ENCODE peak calls at places on chromosome 13, in five cellular contexts. N, K, W, M and S are unnamed samples.

GRCh38 chr13:38228322-38228721 is 121.3 kb upstream of the UFM1 start:
- DNase-seq in N (no peak), K (no peak), W (no peak), M (no peak), S (no peak)

GRCh38 chr13:37747071-37747612 is 122.4 kb downstream of the TRPC4 start:
- DNase-seq in N (no peak), K (no peak), W (no peak), M (no peak), S (no peak)

GRCh38 chr13:109743706-109744453 is 42.5 kb downstream of the IRS2 start:
- DNase-seq in N (peak), K (peak), W (peak), M (peak), S (no peak)

GRCh38 chr13:112226320-112227002 is 149.7 kb upstream of the SPACA7 start:
- DNase-seq in N (no peak), K (no peak), W (no peak), M (no peak), S (no peak)

GRCh38 chr13:90968510-90968909 is 379.0 kb upstream of the MIR17HG start:
- DNase-seq in N (no peak), K (peak), W (no peak), M (no peak), S (no peak)

GRCh38 chr13:94268661-94269060 is 210.8 kb downstream of the DCT start:
- DNase-seq in N (no peak), K (no peak), W (no peak), M (no peak), S (no peak)

GRCh38 chr13:51270606-51271005 is 48.4 kb downstream of the FAM124A start:
- DNase-seq in N (no peak), K (no peak), W (no peak), M (no peak), S (no peak)

GRCh38 chr13:33174980-33175379 is 110.6 kb downstream of the STARD13 start:
- DNase-seq in N (no peak), K (no peak), W (no peak), M (no peak), S (no peak)

GRCh38 chr13:95253033-95253432 is 48.2 kb downstream of the ABCC4 start:
- DNase-seq in N (no peak), K (no peak), W (no peak), M (no peak), S (no peak)

GRCh38 chr13:40982772-40983171 is 36.3 kb downstream of the ELF1 start:
- DNase-seq in N (peak), K (peak), W (no peak), M (peak), S (peak)

GRCh38 chr13:44667950-44668349 is 91.8 kb upstream of the TSC22D1 start:
- DNase-seq in N (no peak), K (no peak), W (no peak), M (no peak), S (no peak)

GRCh38 chr13:78067290-78067689 is 148.7 kb upstream of the EDNRB start:
- DNase-seq in N (no peak), K (no peak), W (no peak), M (no peak), S (no peak)

GRCh38 chr13:101523732-101524131 is 71.3 kb downstream of the ITGBL1 start:
- DNase-seq in N (no peak), K (no peak), W (no peak), M (no peak), S (no peak)

GRCh38 chr13:108877300-108877699 is 247.9 kb downstream of the MYO16 start:
- DNase-seq in N (no peak), K (no peak), W (no peak), M (no peak), S (no peak)

GRCh38 chr13:83815598-83815997 is 66.7 kb downstream of the SLITRK1 start:
- DNase-seq in N (no peak), K (no peak), W (no peak), M (no peak), S (no peak)

GRCh38 chr13:87677043-87677333 is 5.8 kb downstream of the SLITRK5 start:
- DNase-seq in N (no peak), K (no peak), W (no peak), M (no peak), S (no peak)

GRCh38 chr13:31898383-31899071 is 133.0 kb upstream of the FRY start:
- DNase-seq in N (no peak), K (no peak), W (no peak), M (no peak), S (no peak)

GRCh38 chr13:50130686-50131051 is 115.4 kb downstream of the KCNRG start:
- DNase-seq in N (peak), K (no peak), W (no peak), M (no peak), S (no peak)

GRCh38 chr13:40460116-40460515 is 206.3 kb downstream of the FOXO1 start:
- DNase-seq in N (no peak), K (no peak), W (no peak), M (no peak), S (no peak)

GRCh38 chr13:102091231-102091630 is 310.6 kb downstream of the FGF14 start:
- DNase-seq in N (no peak), K (no peak), W (no peak), M (no peak), S (no peak)

GRCh38 chr13:106096661-106097092 is 438.8 kb downstream of the EFNB2 start:
- DNase-seq in N (no peak), K (no peak), W (no peak), M (no peak), S (peak)

GRCh38 chr13:79990048-79990447 is 350.9 kb downstream of the SPRY2 start:
- DNase-seq in N (no peak), K (no peak), W (no peak), M (no peak), S (no peak)

GRCh38 chr13:107367258-107367657 is 799.3 kb upstream of the ARGLU1 start:
- DNase-seq in N (no peak), K (no peak), W (no peak), M (no peak), S (no peak)

GRCh38 chr13:41193919-41194824 is at the start of gene KBTBD7:
- DNase-seq in N (peak), K (peak), W (peak), M (peak), S (peak)

GRCh38 chr13:40549500-40550094 is 116.8 kb downstream of the FOXO1 start:
- DNase-seq in N (no peak), K (no peak), W (peak), M (no peak), S (no peak)

GRCh38 chr13:85659493-85659892 is 139.7 kb downstream of the SLITRK6 start:
- DNase-seq in N (no peak), K (no peak), W (no peak), M (no peak), S (no peak)

GRCh38 chr13:108897955-108898354 is 268.5 kb downstream of the MYO16 start:
- DNase-seq in N (no peak), K (no peak), W (no peak), M (no peak), S (no peak)

GRCh38 chr13:79662882-79663281 is 181.9 kb downstream of the NDFIP2 start:
- DNase-seq in N (peak), K (no peak), W (no peak), M (no peak), S (no peak)

GRCh38 chr13:87671031-87671823 is at the start of gene SLITRK5:
- DNase-seq in N (peak), K (peak), W (no peak), M (no peak), S (peak)

GRCh38 chr13:84049442-84049841 is 167.2 kb upstream of the SLITRK1 start:
- DNase-seq in N (no peak), K (no peak), W (no peak), M (no peak), S (no peak)

GRCh38 chr13:57557979-57558529 is 73.5 kb upstream of the PCDH17 start:
- DNase-seq in N (no peak), K (no peak), W (no peak), M (no peak), S (no peak)

GRCh38 chr13:80303225-80303811 is 37.6 kb downstream of the SPRY2 start:
- DNase-seq in N (no peak), K (no peak), W (no peak), M (no peak), S (no peak)

GRCh38 chr13:73952683-73953082 is 181.5 kb downstream of the KLF12 start:
- DNase-seq in N (no peak), K (no peak), W (no peak), M (no peak), S (no peak)

GRCh38 chr13:42211704-42212103 is 60.2 kb upstream of the AKAP11 start:
- DNase-seq in N (no peak), K (no peak), W (no peak), M (no peak), S (no peak)

GRCh38 chr13:30985637-30986205 is 53.3 kb downstream of the TEX26 start:
- DNase-seq in N (no peak), K (no peak), W (no peak), M (no peak), S (no peak)

GRCh38 chr13:24512208-24513068 is at the start of gene PARP4:
- DNase-seq in N (peak), K (peak), W (no peak), M (peak), S (peak)
- TF ChIP-seq POLR2A in N (peak), K (peak), W (peak), M (peak), S (peak)

DNA sequence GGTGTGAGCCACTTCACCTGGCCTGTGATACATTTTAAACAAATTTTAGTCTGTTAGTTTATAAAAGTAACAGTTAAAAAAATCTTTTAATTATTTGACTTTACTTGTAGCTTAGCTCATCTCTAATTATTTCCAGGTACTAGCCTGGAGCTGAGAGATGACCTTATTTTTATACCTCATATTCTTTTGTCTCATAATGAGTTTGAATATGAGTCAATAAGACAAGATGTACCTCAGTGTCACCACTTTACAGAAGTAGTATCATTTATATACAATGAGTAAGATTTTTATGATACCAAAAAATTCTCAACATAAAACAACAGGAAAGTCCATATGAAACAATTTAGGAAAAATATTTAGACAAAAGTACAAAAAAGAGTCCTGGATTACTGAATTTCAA is 21.3 kb upstream of the USP12 start:
- DNase-seq in N (no peak), K (no peak), W (no peak), M (no peak), S (no peak)
- H3K27ac ChIP-seq in N (no peak), K (no peak), W (no peak), M (no peak), S (no peak)

DNA sequence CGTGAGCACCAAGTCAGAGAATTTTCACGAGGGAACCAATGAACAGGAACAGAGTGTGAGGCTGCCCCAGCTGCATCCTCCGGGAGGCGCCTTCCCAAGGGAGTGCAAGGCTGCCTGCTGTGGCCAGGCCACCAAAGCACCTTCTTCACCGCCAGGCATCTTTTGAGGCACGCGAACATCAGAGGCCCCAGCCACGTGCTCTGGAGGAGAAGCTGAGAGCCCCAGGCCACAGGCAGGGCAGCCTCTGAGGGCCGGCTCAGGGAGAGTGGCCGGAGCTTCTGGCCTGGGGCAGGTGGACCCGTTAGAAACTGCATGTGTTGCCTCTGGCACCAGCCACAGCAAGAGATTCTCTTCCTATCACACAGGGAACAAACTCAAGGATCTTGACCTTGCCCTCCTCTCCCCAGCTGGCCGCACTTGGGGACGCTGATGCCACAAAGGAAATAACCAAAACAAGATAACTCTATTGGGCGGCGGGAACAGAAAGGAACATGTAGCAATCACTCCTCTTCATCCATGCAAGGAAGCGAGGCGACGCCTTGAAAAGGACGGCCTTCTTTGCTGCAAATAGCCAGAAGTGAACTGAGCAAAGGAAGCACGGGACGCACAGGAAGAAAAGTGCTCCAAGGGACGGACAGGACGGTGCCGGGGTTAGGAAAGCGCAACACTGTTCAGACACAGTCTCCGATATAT is 19.9 kb downstream of the GAS6 start:
- DNase-seq in N (no peak), K (no peak), W (no peak), M (peak), S (no peak)
- TF ChIP-seq CTCF in N (no peak), K (no peak), W (no peak), M (no peak), S (no peak)

DNA sequence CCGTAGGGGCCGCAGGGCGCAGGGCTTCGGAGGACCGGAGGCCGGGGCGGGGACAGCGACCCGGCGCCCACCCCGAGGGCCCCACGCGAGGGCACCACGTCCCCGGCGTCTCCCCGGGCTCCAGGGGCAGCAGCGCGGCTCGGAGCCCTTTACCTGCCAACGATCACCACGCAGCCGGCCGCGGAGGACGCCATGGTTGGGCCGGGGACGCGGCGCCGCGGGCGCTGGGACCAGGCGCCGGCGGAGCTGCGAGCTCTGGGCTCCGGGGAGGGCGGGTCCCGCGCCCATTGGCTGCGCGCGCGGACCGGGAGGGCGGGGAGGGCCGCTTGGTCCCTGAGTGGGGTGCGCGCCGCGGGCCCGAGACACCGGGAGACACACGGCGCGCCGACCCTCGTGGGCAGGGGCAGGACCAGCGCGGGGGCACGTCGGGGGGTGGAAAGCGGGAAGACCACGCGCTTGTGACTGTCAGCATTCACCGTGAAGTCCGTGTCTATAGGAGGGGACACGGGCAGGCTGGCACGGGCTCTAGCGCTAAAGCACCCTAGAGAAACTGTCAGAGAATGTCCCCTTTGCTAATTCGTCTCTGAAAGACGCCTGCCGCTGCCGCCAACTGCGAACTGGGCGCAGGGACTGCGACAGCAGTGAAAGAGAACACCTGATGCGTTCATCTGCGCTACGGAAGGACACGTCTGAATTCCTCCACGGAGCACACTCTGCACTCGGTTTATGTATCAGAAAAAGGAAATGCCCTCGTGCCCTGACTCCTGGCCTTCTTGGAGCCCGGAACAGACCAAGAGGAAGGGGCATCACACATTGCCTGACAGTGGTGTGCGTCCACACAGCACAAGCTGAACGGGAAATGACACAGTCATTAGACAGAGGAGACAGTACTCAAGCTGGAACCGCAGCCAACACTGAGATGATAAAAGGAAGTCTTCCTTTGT is at the start of gene CRYL1:
- DNase-seq in N (peak), K (peak), W (no peak), M (peak), S (peak)
- TF ChIP-seq POLR2A in N (peak), K (peak), W (peak), M (peak), S (peak)

GRCh38 chr13:98922306-98922705 is 55.6 kb downstream of the DOCK9 start:
- DNase-seq in N (no peak), K (no peak), W (no peak), M (no peak), S (no peak)

GRCh38 chr13:98921786-98922185 is 56.1 kb downstream of the DOCK9 start:
- DNase-seq in N (no peak), K (no peak), W (no peak), M (no peak), S (no peak)

GRCh38 chr13:98921015-98921414 is 56.8 kb downstream of the DOCK9 start:
- DNase-seq in N (no peak), K (no peak), W (no peak), M (no peak), S (no peak)

GRCh38 chr13:98925949-98926348 is 51.9 kb downstream of the DOCK9 start:
- DNase-seq in N (no peak), K (no peak), W (no peak), M (no peak), S (no peak)

DNA sequence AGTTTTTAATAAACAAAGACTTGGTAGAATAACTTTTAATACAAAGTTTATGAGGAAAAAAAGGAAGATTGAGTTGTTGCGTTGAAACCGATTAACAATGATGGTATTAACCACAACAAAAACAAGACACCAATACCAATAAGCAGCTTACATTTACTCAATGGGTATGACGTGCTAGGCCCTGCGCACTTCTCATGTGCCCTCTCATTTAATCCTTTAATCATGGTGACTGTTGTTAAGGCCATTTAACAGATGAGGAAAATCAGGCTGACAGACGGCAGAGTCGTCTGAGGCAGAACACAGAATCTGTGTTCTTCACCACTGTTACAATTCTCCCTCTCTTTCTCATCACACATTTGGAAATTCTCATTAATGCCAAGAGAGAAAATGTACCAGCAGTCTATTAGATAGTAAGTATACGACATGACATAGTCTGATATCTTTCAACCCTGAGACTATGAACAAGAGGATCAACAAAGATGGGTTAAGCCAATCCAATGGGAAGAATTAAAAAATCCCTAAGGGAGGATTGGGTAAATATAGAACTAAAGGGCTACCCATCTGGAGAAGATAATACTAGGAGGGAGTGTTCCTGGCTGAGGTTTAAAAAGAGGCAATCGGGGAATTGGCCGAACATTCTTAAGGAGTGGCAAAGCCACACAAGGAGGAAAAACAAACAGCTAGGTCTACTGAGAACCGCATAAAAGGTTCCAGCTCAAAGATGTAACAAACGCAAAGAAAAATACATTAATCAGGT is 54.0 kb downstream of the DOCK9 start:
- DNase-seq in N (no peak), K (no peak), W (no peak), M (no peak), S (peak)
- H3K27ac ChIP-seq in N (no peak), K (no peak), W (peak), M (no peak), S (no peak)

GRCh38 chr13:81381560-81381959 is 1040.6 kb upstream of the SPRY2 start:
- DNase-seq in N (no peak), K (no peak), W (no peak), M (no peak), S (no peak)

GRCh38 chr13:81382236-81382635 is 1041.3 kb upstream of the SPRY2 start:
- DNase-seq in N (no peak), K (no peak), W (no peak), M (no peak), S (no peak)

GRCh38 chr13:81383441-81383840 is 1042.5 kb upstream of the SPRY2 start:
- DNase-seq in N (no peak), K (no peak), W (no peak), M (no peak), S (no peak)

GRCh38 chr13:81377926-81378325 is 1037.0 kb upstream of the SPRY2 start:
- DNase-seq in N (no peak), K (no peak), W (no peak), M (no peak), S (no peak)

GRCh38 chr13:81379183-81379582 is 1038.3 kb upstream of the SPRY2 start:
- DNase-seq in N (no peak), K (no peak), W (no peak), M (no peak), S (no peak)
- TF ChIP-seq CTCF in N (no peak), K (no peak), W (no peak), M (no peak), S (no peak)